ENCODE peak calls at places on chromosomes 5 and 9, in nine cellular contexts. V, T, M, Q, Z, B, R, C and I are unnamed samples. For H3K4me1, the result is how much of the 10 kb centered on the place peaks cover.

GRCh38 chr9:90027296-90027790 is 422.5 kb downstream of the GADD45G start:
- DNase-seq in T (no peak), M (no peak), B (no peak), V (peak), R (no peak), Q (no peak), Z (no peak), C (no peak), I (no peak)

GRCh38 chr5:80059354-80059980 is 24.3 kb downstream of the THBS4 start:
- DNase-seq in V (no peak), R (no peak), B (no peak), T (no peak), Q (no peak), M (no peak), C (no peak), Z (no peak), I (no peak)

GRCh38 chr5:113581388-113581787 is 67.9 kb downstream of the YTHDC2 start:
- DNase-seq in Z (no peak), R (no peak), T (no peak), C (no peak), Q (no peak), V (no peak), B (no peak), M (no peak), I (no peak)

GRCh38 chr9:78677326-78677725 is 380.4 kb downstream of the PSAT1 start:
- DNase-seq in Q (no peak), R (no peak), B (no peak), Z (no peak), V (no peak), T (no peak), M (no peak), C (no peak), I (no peak)

GRCh38 chr5:8879248-8879647 is 666.6 kb downstream of the SEMA5A start:
- DNase-seq in M (peak), Q (no peak), T (no peak), C (no peak), V (no peak), R (no peak), B (no peak), Z (no peak), I (no peak)

GRCh38 chr5:120605325-120606079 is 141.4 kb downstream of the PRR16 start:
- DNase-seq in Q (no peak), B (no peak), V (no peak), Z (no peak), R (no peak), M (no peak), T (no peak), C (peak), I (no peak)

GRCh38 chr9:113715086-113715485 is 161.0 kb upstream of the ZNF618 start:
- DNase-seq in Z (no peak), M (no peak), T (no peak), Q (no peak), R (no peak), B (no peak), C (peak), V (peak), I (no peak)

GRCh38 chr5:9284272-9284671 is 261.6 kb downstream of the SEMA5A start:
- DNase-seq in Z (no peak), R (no peak), V (no peak), T (no peak), M (no peak), Q (no peak), C (no peak), B (no peak), I (no peak)

GRCh38 chr5:166907314-166907713 is 1384.1 kb upstream of the WWC1 start:
- DNase-seq in Q (no peak), T (no peak), V (peak), R (no peak), B (no peak), Z (no peak), C (no peak), M (no peak), I (no peak)

GRCh38 chr9:4289411-4290380 is 10.2 kb downstream of the GLIS3 start:
- DNase-seq in T (no peak), Q (no peak), Z (no peak), R (no peak), C (no peak), B (no peak), M (no peak), V (no peak), I (no peak)

GRCh38 chr5:125826214-125826613 is 597.0 kb upstream of the GRAMD2B start:
- DNase-seq in Q (no peak), B (no peak), M (no peak), V (no peak), T (no peak), C (no peak), Z (no peak), R (no peak), I (no peak)

GRCh38 chr9:107190031-107190935 is 92.8 kb upstream of the RAD23B start:
- DNase-seq in M (no peak), Z (no peak), Q (no peak), V (peak), R (no peak), T (no peak), C (peak), B (no peak), I (no peak)

GRCh38 chr5:39189297-39189955 is 29.9 kb downstream of the FYB1 start:
- DNase-seq in M (no peak), R (no peak), C (no peak), B (no peak), Q (no peak), Z (no peak), T (no peak), V (no peak), I (no peak)

GRCh38 chr5:93926831-93927600 is 185.6 kb upstream of the POU5F2 start:
- DNase-seq in V (no peak), R (no peak), M (no peak), T (no peak), C (no peak), Z (no peak), B (no peak), Q (no peak), I (no peak)

GRCh38 chr9:98552306-98552705 is 156.4 kb downstream of the GABBR2 start:
- DNase-seq in M (no peak), B (no peak), V (no peak), Z (peak), T (no peak), R (no peak), C (peak), Q (no peak), I (no peak)

GRCh38 chr9:16960084-16960483 is 89.6 kb upstream of the BNC2 start:
- DNase-seq in R (no peak), B (no peak), C (no peak), V (peak), M (no peak), T (no peak), Q (no peak), Z (no peak), I (no peak)

GRCh38 chr5:176364765-176365662 is at the start of gene ARL10:
- DNase-seq in V (no peak), Z (peak), C (peak), B (no peak), R (peak), M (no peak), T (peak), Q (no peak), I (peak)

GRCh38 chr9:133202145-133202513 is 6.9 kb downstream of the OBP2B start:
- DNase-seq in C (no peak), Z (peak), T (no peak), R (no peak), M (no peak), B (no peak), V (no peak), Q (no peak), I (no peak)

GRCh38 chr5:124315746-124316415 is 430.6 kb downstream of the ZNF608 start:
- DNase-seq in M (no peak), R (no peak), Q (no peak), B (no peak), V (peak), C (no peak), T (no peak), Z (no peak), I (no peak)

GRCh38 chr5:98771389-98772109 is 1.9 kb upstream of the RGMB start:
- DNase-seq in R (no peak), B (no peak), Z (no peak), C (peak), T (no peak), V (peak), M (peak), Q (no peak), I (peak)

GRCh38 chr5:159050408-159051091 is 49.2 kb downstream of the EBF1 start:
- DNase-seq in C (peak), R (no peak), V (no peak), M (no peak), T (no peak), B (no peak), Z (no peak), Q (no peak), I (no peak)

GRCh38 chr9:123359546-123359945 is 3.5 kb downstream of the CRB2 start:
- DNase-seq in T (no peak), M (no peak), C (no peak), Z (no peak), Q (no peak), R (no peak), B (no peak), V (no peak), I (no peak)

GRCh38 chr5:98349251-98349989 is 424.0 kb upstream of the RGMB start:
- DNase-seq in C (peak), V (peak), Z (no peak), T (no peak), Q (peak), R (no peak), B (no peak), M (no peak), I (no peak)

GRCh38 chr5:149118463-149118862 is 22.8 kb upstream of the ABLIM3 start:
- DNase-seq in Z (no peak), M (no peak), C (no peak), V (peak), B (no peak), T (no peak), Q (no peak), R (no peak), I (no peak)

GRCh38 chr5:18772475-18772874 is 1138.2 kb downstream of the TAF11L14 start:
- DNase-seq in V (peak), B (no peak), Z (no peak), C (peak), M (no peak), Q (no peak), T (no peak), R (no peak), I (no peak)

GRCh38 chr5:14739538-14739937 is 75.0 kb downstream of the OTULIN start:
- DNase-seq in R (no peak), T (no peak), B (no peak), Z (no peak), V (peak), C (no peak), Q (no peak), M (no peak), I (no peak)

GRCh38 chr5:161190778-161191177 is 338.8 kb upstream of the ATP10B start:
- DNase-seq in M (no peak), Q (no peak), Z (no peak), C (no peak), R (no peak), T (no peak), B (no peak), V (no peak), I (no peak)

GRCh38 chr9:94865599-94866456 is 139.3 kb downstream of the AOPEP start:
- DNase-seq in V (no peak), C (peak), M (no peak), R (peak), B (no peak), Q (no peak), T (no peak), Z (no peak), I (no peak)

GRCh38 chr5:107864793-107865192 is 194.1 kb upstream of the EFNA5 start:
- DNase-seq in Q (no peak), V (no peak), T (no peak), B (no peak), M (no peak), Z (no peak), R (no peak), C (no peak), I (no peak)

GRCh38 chr9:135969064-135969683 is 8.0 kb upstream of the UBAC1 start:
- DNase-seq in R (no peak), C (peak), V (no peak), Q (no peak), M (no peak), B (no peak), Z (no peak), T (no peak), I (no peak)

GRCh38 chr9:78559449-78559885 is 262.5 kb downstream of the PSAT1 start:
- DNase-seq in B (no peak), C (no peak), T (no peak), Z (no peak), R (no peak), Q (no peak), V (no peak), M (no peak), I (no peak)

GRCh38 chr5:68285075-68285827 is 69.7 kb downstream of the PIK3R1 start:
- DNase-seq in R (no peak), B (no peak), C (no peak), T (no peak), Z (no peak), M (no peak), Q (no peak), V (no peak), I (no peak)

GRCh38 chr9:71285191-71285656 is 163.8 kb upstream of the TRPM3 start:
- DNase-seq in T (no peak), B (no peak), Q (no peak), R (no peak), Z (no peak), V (peak), C (peak), M (no peak), I (peak)

GRCh38 chr5:124665035-124665434 is 81.4 kb downstream of the ZNF608 start:
- DNase-seq in C (no peak), B (no peak), V (no peak), Z (no peak), R (no peak), M (no peak), Q (no peak), T (no peak), I (no peak)

GRCh38 chr5:66174338-66174737 is 30.2 kb downstream of the SREK1 start:
- DNase-seq in B (no peak), R (no peak), T (no peak), M (no peak), Z (no peak), Q (no peak), V (no peak), C (no peak), I (no peak)

GRCh38 chr5:135063511-135064234 is 29.6 kb upstream of the PITX1 start:
- DNase-seq in M (no peak), C (no peak), Q (no peak), Z (no peak), B (no peak), R (peak), T (no peak), V (no peak), I (no peak)

GRCh38 chr5:148297695-148298094 is 14.5 kb upstream of the SPINK7 start:
- DNase-seq in M (no peak), V (peak), C (peak), Q (no peak), B (no peak), Z (no peak), T (no peak), R (no peak), I (no peak)

GRCh38 chr5:171966270-171966669 is 40.2 kb downstream of the FBXW11 start:
- DNase-seq in V (no peak), Q (no peak), Z (no peak), C (no peak), B (no peak), M (no peak), R (no peak), T (no peak), I (no peak)

GRCh38 chr9:70587143-70587710 is 172.8 kb upstream of the KLF9 start:
- DNase-seq in C (no peak), Z (no peak), M (no peak), B (no peak), Q (no peak), R (no peak), V (no peak), T (no peak), I (no peak)

GRCh38 chr9:36818965-36819870 is 214.8 kb downstream of the PAX5 start:
- DNase-seq in V (no peak), R (no peak), C (peak), Q (no peak), T (no peak), B (no peak), Z (no peak), M (no peak), I (no peak)

GRCh38 chr9:36815566-36816348 is 218.3 kb downstream of the PAX5 start:
- DNase-seq in M (no peak), R (no peak), Q (no peak), C (no peak), Z (no peak), B (no peak), V (no peak), T (no peak), I (no peak)

GRCh38 chr9:36817160-36817834 is 216.8 kb downstream of the PAX5 start:
- DNase-seq in T (no peak), Q (no peak), C (no peak), R (no peak), M (no peak), Z (no peak), V (no peak), B (no peak), I (no peak)

GRCh38 chr9:36820392-36820861 is 213.6 kb downstream of the PAX5 start:
- DNase-seq in T (no peak), V (no peak), Z (no peak), R (no peak), B (no peak), Q (no peak), M (no peak), C (no peak), I (no peak)

GRCh38 chr9:36818242-36818938 is 215.7 kb downstream of the PAX5 start:
- DNase-seq in V (no peak), T (no peak), M (no peak), R (no peak), Q (no peak), B (no peak), Z (no peak), C (peak), I (no peak)
- H3K4me3 ChIP-seq in V (no peak), T (peak), M (no peak), R (peak), Q (peak), B (peak), Z (no peak), C (no peak), I (no peak)

DNA sequence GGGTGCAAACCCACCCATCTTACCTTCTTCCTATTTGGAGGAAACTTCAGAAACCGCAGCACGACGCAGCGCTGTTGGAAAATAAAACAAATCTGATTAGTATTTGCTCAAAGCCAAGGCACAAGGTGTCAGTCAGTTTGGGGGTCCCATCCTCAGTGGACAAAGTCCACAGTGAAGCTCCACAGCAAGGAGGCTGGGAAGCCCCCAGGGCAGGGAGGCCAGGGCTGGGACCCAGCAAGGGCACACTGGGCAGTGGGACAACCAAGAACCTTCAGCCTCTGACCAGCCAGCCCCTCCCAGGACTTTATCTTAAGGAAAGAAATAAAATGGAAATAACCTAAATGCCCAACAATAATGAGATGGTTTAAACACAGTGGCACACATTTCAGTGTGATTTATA is 11.3 kb downstream of the IPPK start:
- DNase-seq in R (no peak), T (no peak), Z (no peak), C (no peak), V (no peak), B (peak), Q (no peak), M (no peak), I (no peak)
- H3K4me1 ChIP-seq in R (under half), T (under half), Z (under half), C (under half), V (under half), B (under half), Q (under half), M (under half), I (under half)

GRCh38 chr9:121288874-121289553 is 21.1 kb downstream of the GSN start:
- DNase-seq in C (peak), B (peak), V (peak), T (peak), Q (no peak), M (no peak), R (peak), Z (no peak), I (no peak)
- H3K4me3 ChIP-seq in C (no peak), B (no peak), V (no peak), T (no peak), Q (peak), M (no peak), R (no peak), Z (no peak), I (no peak)

DNA sequence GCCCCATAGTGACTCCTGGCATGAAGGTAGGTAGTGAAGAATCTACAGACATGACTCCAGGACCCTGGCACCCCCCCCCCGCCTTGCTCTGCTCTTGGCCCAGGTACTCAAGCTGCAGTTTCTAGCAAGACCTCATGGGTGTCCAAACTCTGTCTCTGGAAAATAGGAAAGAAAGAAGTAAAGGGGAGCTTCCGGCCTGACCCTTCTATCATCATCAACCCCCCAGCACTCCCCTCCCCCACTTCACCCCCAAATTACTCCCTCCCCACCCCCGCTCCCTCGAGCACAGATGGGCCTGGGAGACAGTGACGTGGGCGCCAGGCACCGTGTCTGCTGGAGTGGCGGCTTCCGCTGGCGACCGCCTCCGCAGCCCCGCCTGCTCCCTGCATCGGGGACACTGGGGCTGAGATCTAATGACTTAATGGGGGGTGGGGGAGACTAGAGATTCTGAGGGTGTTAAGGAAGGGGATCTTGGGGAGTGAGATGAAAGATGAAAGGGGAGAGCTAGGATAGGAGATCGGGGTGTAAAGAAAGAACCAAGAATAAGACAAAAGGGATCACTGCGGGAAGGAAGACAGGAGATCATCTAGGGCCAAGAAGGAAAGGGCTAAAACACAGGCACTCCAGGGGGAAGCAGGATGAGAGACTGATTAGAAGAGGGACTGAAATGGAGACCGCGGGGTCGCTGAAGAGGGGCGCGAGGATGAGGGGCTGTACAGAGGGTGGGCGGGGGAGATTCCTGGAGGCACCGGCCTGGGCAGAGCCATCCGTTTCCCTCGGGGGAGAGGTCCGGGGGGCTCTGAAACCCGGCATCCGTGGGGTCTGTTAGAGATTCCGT is 1.1 kb upstream of the DNAJB5 start:
- DNase-seq in R (peak), T (peak), C (peak), Q (no peak), M (no peak), Z (no peak), B (no peak), V (no peak), I (peak)
- H3K4me1 ChIP-seq in R (under half), T (under half), C (under half), Q (under half), M (under half), Z (half or more), B (under half), V (under half), I (under half)

DNA sequence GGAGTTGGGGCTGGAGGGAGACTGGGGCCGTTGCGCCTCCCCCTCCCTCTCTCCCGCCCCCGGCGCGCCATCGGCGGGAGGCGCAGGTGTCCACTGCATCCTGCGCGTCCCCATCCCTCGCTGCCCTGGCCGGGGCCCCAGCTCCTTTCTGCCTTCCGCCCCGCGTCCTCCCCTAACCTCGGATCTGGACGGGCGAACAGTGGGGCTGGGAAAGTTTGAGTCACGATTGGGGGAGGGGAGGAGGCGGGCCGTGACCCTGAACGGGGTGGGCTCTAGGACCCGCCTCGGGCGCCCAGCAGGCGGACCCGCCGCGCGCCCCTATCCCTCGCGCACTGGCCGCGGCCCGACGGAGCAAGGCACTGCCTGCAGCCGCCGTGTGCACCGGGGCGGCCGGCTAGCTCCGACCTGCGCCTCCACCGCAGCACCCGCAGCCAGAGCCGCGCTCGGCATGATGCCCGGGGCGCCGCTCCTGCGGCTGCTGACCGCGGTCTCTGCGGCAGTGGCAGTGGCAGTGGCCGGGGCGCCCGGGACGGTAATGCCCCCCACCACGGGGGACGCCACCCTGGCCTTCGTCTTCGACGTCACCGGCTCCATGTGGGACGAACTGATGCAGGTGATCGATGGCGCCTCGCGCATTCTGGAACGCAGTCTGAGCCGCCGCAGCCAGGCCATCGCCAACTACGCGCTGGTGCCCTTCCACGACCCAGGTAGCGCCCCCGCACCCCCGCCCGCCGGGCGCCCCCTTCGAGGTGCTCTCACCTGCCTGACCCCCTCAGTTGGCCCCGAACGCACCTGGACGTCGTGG is at the start of gene HMCN2:
- DNase-seq in Z (no peak), T (no peak), C (peak), M (no peak), Q (no peak), B (peak), R (peak), V (peak), I (no peak)
- H3K4me3 ChIP-seq in Z (no peak), T (peak), C (peak), M (no peak), Q (peak), B (peak), R (peak), V (no peak), I (no peak)

GRCh38 chr9:121749614-121750013 is 98.2 kb downstream of the DAB2IP start:
- DNase-seq in Z (no peak), Q (no peak), R (no peak), T (no peak), C (no peak), B (no peak), V (no peak), M (no peak), I (no peak)
- H3K4me1 ChIP-seq in Z (under half), Q (under half), R (half or more), T (half or more), C (under half), B (half or more), V (half or more), M (under half), I (under half)